ENCODE peak calls at places on chromosomes 4 and X, in five cellular contexts. One of them, this sample, is unnamed.

GRCh38 chr4:1209821-1210220 is 37.4 kb upstream of the SPON2 start:
- DNase-seq in HepG2: no peak
- DNase-seq in IMR-90: peak
- DNase-seq in fibroblast of the aortic adventitia: peak
- DNase-seq in body of pancreas: peak
- DNase-seq in this sample: no peak

GRCh38 chr4:114384629-114385028 is 214.0 kb upstream of the UGT8 start:
- DNase-seq in body of pancreas: peak
- DNase-seq in IMR-90: peak
- DNase-seq in HepG2: peak
- DNase-seq in fibroblast of the aortic adventitia: peak
- DNase-seq in this sample: peak

GRCh38 chrX:44310227-44310626 is 33.2 kb downstream of the EFHC2 start:
- DNase-seq in body of pancreas: no peak
- DNase-seq in HepG2: no peak
- DNase-seq in IMR-90: no peak
- DNase-seq in fibroblast of the aortic adventitia: no peak
- DNase-seq in this sample: no peak

GRCh38 chr4:57943672-57944071 is 833.5 kb upstream of the IGFBP7 start:
- DNase-seq in IMR-90: no peak
- DNase-seq in HepG2: no peak
- DNase-seq in fibroblast of the aortic adventitia: peak
- DNase-seq in body of pancreas: no peak
- DNase-seq in this sample: no peak

GRCh38 chr4:95231713-95232112 is 317.1 kb downstream of the UNC5C start:
- DNase-seq in IMR-90: no peak
- DNase-seq in HepG2: no peak
- DNase-seq in body of pancreas: no peak
- DNase-seq in fibroblast of the aortic adventitia: no peak
- DNase-seq in this sample: no peak

GRCh38 chr4:79211490-79211889 is 114.4 kb downstream of the NAA11 start:
- DNase-seq in body of pancreas: no peak
- DNase-seq in fibroblast of the aortic adventitia: no peak
- DNase-seq in HepG2: no peak
- DNase-seq in IMR-90: no peak
- DNase-seq in this sample: no peak

GRCh38 chrX:39889704-39890103 is 208.1 kb downstream of the BCOR start:
- DNase-seq in fibroblast of the aortic adventitia: no peak
- DNase-seq in body of pancreas: no peak
- DNase-seq in HepG2: no peak
- DNase-seq in IMR-90: no peak
- DNase-seq in this sample: no peak

GRCh38 chr4:35689866-35690265 is 554.4 kb downstream of the ARAP2 start:
- DNase-seq in body of pancreas: no peak
- DNase-seq in fibroblast of the aortic adventitia: no peak
- DNase-seq in IMR-90: no peak
- DNase-seq in HepG2: no peak
- DNase-seq in this sample: no peak

GRCh38 chr4:110135523-110135922 is 62.9 kb downstream of the ELOVL6 start:
- DNase-seq in body of pancreas: no peak
- DNase-seq in IMR-90: no peak
- DNase-seq in HepG2: no peak
- DNase-seq in fibroblast of the aortic adventitia: no peak
- DNase-seq in this sample: no peak

GRCh38 chrX:12949205-12949926 is 25.5 kb upstream of the TMSB4X start:
- DNase-seq in fibroblast of the aortic adventitia: peak
- DNase-seq in HepG2: no peak
- DNase-seq in IMR-90: peak
- DNase-seq in body of pancreas: no peak
- DNase-seq in this sample: no peak

GRCh38 chrX:12948495-12948894 is 26.4 kb upstream of the TMSB4X start:
- DNase-seq in IMR-90: no peak
- DNase-seq in body of pancreas: no peak
- DNase-seq in HepG2: no peak
- DNase-seq in fibroblast of the aortic adventitia: no peak
- DNase-seq in this sample: no peak

GRCh38 chrX:12951590-12951965 is 23.3 kb upstream of the TMSB4X start:
- DNase-seq in fibroblast of the aortic adventitia: no peak
- DNase-seq in IMR-90: no peak
- DNase-seq in HepG2: no peak
- DNase-seq in body of pancreas: no peak
- DNase-seq in this sample: no peak

GRCh38 chrX:12950851-12951589 is 23.9 kb upstream of the TMSB4X start:
- DNase-seq in IMR-90: no peak
- DNase-seq in fibroblast of the aortic adventitia: no peak
- DNase-seq in HepG2: peak
- DNase-seq in body of pancreas: no peak
- DNase-seq in this sample: no peak

GRCh38 chrX:12949927-12950656 is 24.8 kb upstream of the TMSB4X start:
- DNase-seq in body of pancreas: peak
- DNase-seq in IMR-90: peak
- DNase-seq in HepG2: no peak
- DNase-seq in fibroblast of the aortic adventitia: peak
- DNase-seq in this sample: no peak
- H3K4me3 ChIP-seq in body of pancreas: no peak
- H3K4me3 ChIP-seq in IMR-90: no peak
- H3K4me3 ChIP-seq in HepG2: no peak
- H3K4me3 ChIP-seq in fibroblast of the aortic adventitia: no peak
- H3K4me3 ChIP-seq in this sample: no peak

GRCh38 chr4:144754562-144755410 is 108.8 kb downstream of the HHIP start:
- DNase-seq in IMR-90: peak
- DNase-seq in body of pancreas: peak
- DNase-seq in fibroblast of the aortic adventitia: peak
- DNase-seq in HepG2: no peak
- DNase-seq in this sample: no peak
- TF ChIP-seq CTCF in IMR-90: peak
- TF ChIP-seq CTCF in body of pancreas: peak
- TF ChIP-seq CTCF in fibroblast of the aortic adventitia: peak
- TF ChIP-seq CTCF in HepG2: peak
- TF ChIP-seq CTCF in this sample: peak

GRCh38 chr4:145732416-145732815 is 52.5 kb downstream of the C4orf51 start:
- DNase-seq in fibroblast of the aortic adventitia: no peak
- DNase-seq in IMR-90: no peak
- DNase-seq in HepG2: no peak
- DNase-seq in body of pancreas: no peak
- DNase-seq in this sample: no peak
- H3K4me3 ChIP-seq in fibroblast of the aortic adventitia: peak
- H3K4me3 ChIP-seq in IMR-90: peak
- H3K4me3 ChIP-seq in HepG2: peak
- H3K4me3 ChIP-seq in body of pancreas: no peak
- H3K4me3 ChIP-seq in this sample: peak

GRCh38 chr4:158599150-158599549 is 72.5 kb downstream of the C4orf46 start:
- DNase-seq in IMR-90: no peak
- DNase-seq in fibroblast of the aortic adventitia: peak
- DNase-seq in HepG2: no peak
- DNase-seq in body of pancreas: no peak
- DNase-seq in this sample: no peak
- TF ChIP-seq CTCF in IMR-90: no peak
- TF ChIP-seq CTCF in fibroblast of the aortic adventitia: no peak
- TF ChIP-seq CTCF in HepG2: no peak
- TF ChIP-seq CTCF in body of pancreas: no peak
- TF ChIP-seq CTCF in this sample: no peak

GRCh38 chrX:139692506-139692849 is 15.5 kb downstream of the MCF2 start:
- DNase-seq in HepG2: no peak
- DNase-seq in fibroblast of the aortic adventitia: peak
- DNase-seq in IMR-90: no peak
- DNase-seq in body of pancreas: peak
- DNase-seq in this sample: no peak
- H3K4me3 ChIP-seq in HepG2: no peak
- H3K4me3 ChIP-seq in fibroblast of the aortic adventitia: peak
- H3K4me3 ChIP-seq in IMR-90: peak
- H3K4me3 ChIP-seq in body of pancreas: no peak
- H3K4me3 ChIP-seq in this sample: no peak

DNA sequence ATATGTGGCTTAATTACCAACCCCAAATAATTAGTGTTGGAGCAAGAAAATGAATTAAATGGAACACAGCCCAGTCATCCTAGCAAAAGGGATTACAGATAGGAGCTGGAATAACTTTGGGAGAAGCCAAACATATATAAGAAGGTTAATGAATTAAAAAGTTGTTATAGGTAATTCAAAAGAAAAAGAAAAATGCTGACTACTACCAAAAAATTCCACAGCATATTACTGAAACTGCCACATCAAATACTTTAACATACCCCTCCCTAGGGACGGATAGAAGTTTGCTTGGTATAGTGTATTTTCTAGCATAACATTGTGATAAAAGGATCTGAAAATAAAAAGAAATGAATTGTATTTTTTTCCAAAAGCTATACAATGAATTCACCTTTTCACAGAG is 99.5 kb downstream of the ENOX2 start:
- DNase-seq in HepG2: no peak
- DNase-seq in IMR-90: no peak
- DNase-seq in body of pancreas: no peak
- DNase-seq in fibroblast of the aortic adventitia: no peak
- DNase-seq in this sample: no peak
- TF ChIP-seq CTCF in HepG2: no peak
- TF ChIP-seq CTCF in IMR-90: no peak
- TF ChIP-seq CTCF in body of pancreas: no peak
- TF ChIP-seq CTCF in fibroblast of the aortic adventitia: no peak
- TF ChIP-seq CTCF in this sample: no peak

GRCh38 chrX:1394731-1395501 is 3.0 kb upstream of the SLC25A6 start:
- DNase-seq in fibroblast of the aortic adventitia: peak
- DNase-seq in body of pancreas: no peak
- DNase-seq in IMR-90: no peak
- DNase-seq in HepG2: no peak
- DNase-seq in this sample: no peak

GRCh38 chrX:1393871-1394615 is 2.1 kb upstream of the SLC25A6 start:
- DNase-seq in HepG2: no peak
- DNase-seq in body of pancreas: no peak
- DNase-seq in fibroblast of the aortic adventitia: no peak
- DNase-seq in IMR-90: no peak
- DNase-seq in this sample: no peak

GRCh38 chrX:1397001-1397400 is 5.1 kb upstream of the SLC25A6 start:
- DNase-seq in IMR-90: no peak
- DNase-seq in HepG2: no peak
- DNase-seq in body of pancreas: no peak
- DNase-seq in fibroblast of the aortic adventitia: no peak
- DNase-seq in this sample: no peak

GRCh38 chrX:1397441-1397840 is 5.5 kb upstream of the SLC25A6 start:
- DNase-seq in fibroblast of the aortic adventitia: no peak
- DNase-seq in HepG2: no peak
- DNase-seq in body of pancreas: no peak
- DNase-seq in IMR-90: no peak
- DNase-seq in this sample: no peak

DNA sequence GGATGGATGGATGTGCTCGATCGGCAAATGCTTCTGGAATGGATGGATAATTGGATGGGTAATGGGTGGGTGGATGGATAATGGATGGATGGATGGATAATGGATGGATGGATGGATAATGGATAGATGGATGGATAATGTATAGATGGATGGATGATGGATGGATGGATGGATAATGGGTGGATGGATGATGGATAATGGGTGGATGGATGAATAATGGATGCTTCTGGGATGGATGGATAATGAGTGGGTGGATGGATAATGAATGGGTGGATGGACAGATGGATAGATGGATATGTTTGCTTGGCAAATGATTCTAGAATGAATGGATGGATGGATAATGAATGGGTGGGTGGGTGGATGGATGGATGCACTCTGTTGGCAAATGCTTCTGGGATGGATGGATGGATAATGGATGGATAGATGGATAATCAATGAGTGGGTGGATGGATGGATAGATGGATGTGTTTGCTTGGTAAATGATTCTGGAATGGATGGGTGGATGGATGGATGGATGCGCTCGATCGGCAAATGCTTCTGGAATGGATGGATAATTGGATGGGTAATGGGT is 3.8 kb upstream of the SLC25A6 start:
- DNase-seq in body of pancreas: no peak
- DNase-seq in IMR-90: no peak
- DNase-seq in HepG2: no peak
- DNase-seq in fibroblast of the aortic adventitia: no peak
- DNase-seq in this sample: no peak
- H3K4me3 ChIP-seq in body of pancreas: no peak
- H3K4me3 ChIP-seq in IMR-90: no peak
- H3K4me3 ChIP-seq in HepG2: no peak
- H3K4me3 ChIP-seq in fibroblast of the aortic adventitia: no peak
- H3K4me3 ChIP-seq in this sample: no peak

DNA sequence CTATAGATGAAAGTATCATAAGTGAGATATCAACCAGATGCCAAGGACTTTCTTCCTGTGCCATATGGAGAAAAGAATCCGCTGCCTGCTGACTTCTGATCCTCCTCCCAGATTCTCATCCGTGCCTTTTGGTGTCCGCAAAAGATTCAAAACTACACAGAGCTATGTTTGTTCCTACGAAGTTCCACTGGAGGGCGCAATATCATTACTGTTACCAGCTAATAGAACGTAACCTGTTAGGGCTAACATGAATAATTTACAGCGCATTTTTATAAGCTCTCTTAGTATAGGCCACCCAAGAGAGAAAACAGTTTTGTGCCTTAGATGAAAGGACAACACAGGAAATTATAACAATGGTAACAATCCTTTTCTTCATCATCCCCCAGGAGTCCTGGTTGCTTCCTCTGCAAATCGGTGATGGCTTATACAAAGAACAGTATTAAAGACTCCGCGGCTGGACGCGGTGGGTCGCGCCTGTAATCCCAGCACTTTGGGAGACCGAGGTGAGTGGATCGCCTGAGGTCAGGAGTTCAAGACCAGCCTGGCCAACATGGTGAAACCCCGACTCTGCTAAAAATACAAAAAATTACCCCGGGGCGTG is 22.8 kb upstream of the CENPVL3 start:
- DNase-seq in fibroblast of the aortic adventitia: peak
- DNase-seq in IMR-90: peak
- DNase-seq in HepG2: peak
- DNase-seq in body of pancreas: peak
- DNase-seq in this sample: peak
- TF ChIP-seq CTCF in fibroblast of the aortic adventitia: peak
- TF ChIP-seq CTCF in IMR-90: peak
- TF ChIP-seq CTCF in HepG2: peak
- TF ChIP-seq CTCF in body of pancreas: peak
- TF ChIP-seq CTCF in this sample: peak